ENCODE peak calls at places on chromosomes 4 and X, in six cellular contexts. T, B, J, C, W and E are unnamed samples. For H3K36me3, the result is how much of the 10 kb centered on the place peaks cover.

GRCh38 chrX:46929439-46930018 is 17.3 kb downstream of the JADE3 start:
- DNase-seq in T (no peak), B (no peak), J (no peak), C (no peak), W (no peak), E (peak)

GRCh38 chrX:826448-826847 is 195.9 kb downstream of the SHOX start:
- DNase-seq in T (no peak), B (no peak), J (no peak), C (no peak), W (no peak), E (no peak)

GRCh38 chrX:138847930-138848329 is 136.4 kb upstream of the FGF13 start:
- DNase-seq in T (no peak), B (no peak), J (no peak), C (no peak), W (no peak), E (no peak)

GRCh38 chr4:2843909-2844584 is 403 bp downstream of the ADD1 start:
- DNase-seq in T (peak), B (no peak), J (no peak), C (no peak), W (peak), E (peak)

GRCh38 chr4:4462970-4463369 is 76.1 kb downstream of the NSG1 start:
- DNase-seq in T (no peak), B (no peak), J (no peak), C (no peak), W (no peak), E (no peak)

GRCh38 chr4:3451956-3452355 is 10.2 kb downstream of the HGFAC start:
- DNase-seq in T (no peak), B (no peak), J (no peak), C (no peak), W (no peak), E (no peak)

GRCh38 chrX:132748909-132749308 is 209.5 kb downstream of the HS6ST2 start:
- DNase-seq in T (no peak), B (no peak), J (no peak), C (no peak), W (no peak), E (no peak)

GRCh38 chrX:28552322-28552721 is 34.9 kb upstream of the IL1RAPL1 start:
- DNase-seq in T (no peak), B (no peak), J (no peak), C (no peak), W (no peak), E (no peak)

GRCh38 chr4:76293705-76294274 is 12.7 kb upstream of the STBD1 start:
- DNase-seq in T (no peak), B (no peak), J (no peak), C (no peak), W (no peak), E (no peak)

GRCh38 chr4:89570931-89571330 is 263.3 kb upstream of the GPRIN3 start:
- DNase-seq in T (no peak), B (no peak), J (no peak), C (no peak), W (no peak), E (no peak)

GRCh38 chr4:78902313-78902712 is 36.9 kb downstream of the PAQR3 start:
- DNase-seq in T (no peak), B (no peak), J (no peak), C (no peak), W (no peak), E (no peak)

GRCh38 chr4:5370286-5370685 is 319.0 kb downstream of the STK32B start:
- DNase-seq in T (no peak), B (no peak), J (no peak), C (no peak), W (no peak), E (no peak)

GRCh38 chrX:115260330-115260729 is 26.4 kb upstream of the LRCH2 start:
- DNase-seq in T (no peak), B (no peak), J (no peak), C (no peak), W (no peak), E (no peak)

GRCh38 chr4:141565379-141566089 is 70.8 kb upstream of the IL15 start:
- DNase-seq in T (no peak), B (no peak), J (no peak), C (no peak), W (no peak), E (peak)

GRCh38 chr4:15498356-15498755 is 28.7 kb downstream of the CC2D2A start:
- DNase-seq in T (no peak), B (peak), J (no peak), C (no peak), W (no peak), E (no peak)

GRCh38 chr4:39484582-39485272 is 25.9 kb downstream of the LIAS start:
- DNase-seq in T (no peak), B (no peak), J (no peak), C (no peak), W (no peak), E (peak)

GRCh38 chr4:113840850-113841249 is 79.3 kb upstream of the CAMK2D start:
- DNase-seq in T (no peak), B (no peak), J (no peak), C (no peak), W (no peak), E (no peak)

GRCh38 chr4:7902826-7903225 is 36.8 kb downstream of the AFAP1 start:
- DNase-seq in T (no peak), B (no peak), J (no peak), C (no peak), W (no peak), E (no peak)

GRCh38 chrX:18698762-18699650 is 8.4 kb upstream of the PPEF1 start:
- DNase-seq in T (no peak), B (no peak), J (no peak), C (no peak), W (no peak), E (no peak)

GRCh38 chrX:7828594-7828993 is 14.4 kb upstream of the VCX start:
- DNase-seq in T (no peak), B (no peak), J (no peak), C (no peak), W (no peak), E (peak)

DNA sequence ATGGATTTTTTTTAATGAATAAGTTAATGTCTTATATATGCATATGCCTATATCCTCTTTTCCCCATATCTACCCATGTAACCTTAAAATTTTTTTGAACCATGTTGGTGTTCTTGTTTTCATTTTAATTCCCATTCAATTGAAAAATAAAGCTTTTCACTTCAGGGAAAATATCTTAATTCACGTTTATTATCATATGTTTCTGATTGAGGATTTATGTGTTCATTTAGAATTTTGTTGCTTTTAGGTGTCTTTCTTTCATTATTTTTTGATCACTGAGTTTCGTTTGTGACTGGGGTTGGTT is 29.1 kb downstream of the HADH start:
- DNase-seq in T (no peak), B (no peak), J (no peak), C (no peak), W (no peak), E (no peak)
- H3K36me3 ChIP-seq in T (half or more), B (under half), J (under half), C (under half), W (half or more), E (under half)

GRCh38 chrX:41167888-41168287 is 82.6 kb downstream of the USP9X start:
- DNase-seq in T (no peak), B (no peak), J (no peak), C (no peak), W (no peak), E (no peak)

GRCh38 chrX:41164469-41164868 is 79.2 kb downstream of the USP9X start:
- DNase-seq in T (no peak), B (no peak), J (no peak), C (no peak), W (no peak), E (no peak)
- H3K36me3 ChIP-seq in T (under half), B (under half), J (under half), C (under half), W (half or more), E (under half)

GRCh38 chr4:80017125-80017854 is 55.7 kb downstream of the ANTXR2 start:
- DNase-seq in T (no peak), B (no peak), J (no peak), C (peak), W (no peak), E (no peak)
- H3K36me3 ChIP-seq in T (under half), B (under half), J (under half), C (under half), W (half or more), E (under half)

DNA sequence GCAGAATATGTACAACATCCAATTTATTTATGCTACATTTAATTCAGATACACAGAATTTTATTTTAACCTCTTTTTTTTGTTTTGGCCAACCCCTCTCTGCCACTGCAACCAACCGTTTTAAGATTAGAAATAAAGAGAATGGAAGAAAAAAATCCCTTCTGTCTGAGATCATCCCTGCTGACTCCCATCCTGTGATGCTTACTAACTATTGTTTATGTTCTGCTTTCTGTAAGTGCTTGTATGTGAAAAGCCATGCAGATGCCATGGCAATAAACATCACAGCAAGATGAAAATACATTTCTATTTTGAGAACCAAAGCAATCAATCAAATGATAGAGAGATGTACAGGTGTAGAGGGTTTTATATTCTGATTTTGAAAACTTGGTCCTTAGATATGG is 70.1 kb downstream of the GABRB1 start:
- DNase-seq in T (no peak), B (no peak), J (no peak), C (no peak), W (no peak), E (no peak)
- H3K36me3 ChIP-seq in T (under half), B (under half), J (under half), C (under half), W (under half), E (under half)

GRCh38 chr4:151143162-151143561 is 43.7 kb downstream of the RPS3A start:
- DNase-seq in T (no peak), B (no peak), J (no peak), C (no peak), W (no peak), E (no peak)
- H3K36me3 ChIP-seq in T (half or more), B (under half), J (under half), C (under half), W (half or more), E (under half)

GRCh38 chrX:94560930-94561329 is 886.9 kb downstream of the FAM133A start:
- DNase-seq in T (no peak), B (no peak), J (no peak), C (no peak), W (no peak), E (no peak)
- H3K36me3 ChIP-seq in T (under half), B (under half), J (under half), C (under half), W (under half), E (under half)

DNA sequence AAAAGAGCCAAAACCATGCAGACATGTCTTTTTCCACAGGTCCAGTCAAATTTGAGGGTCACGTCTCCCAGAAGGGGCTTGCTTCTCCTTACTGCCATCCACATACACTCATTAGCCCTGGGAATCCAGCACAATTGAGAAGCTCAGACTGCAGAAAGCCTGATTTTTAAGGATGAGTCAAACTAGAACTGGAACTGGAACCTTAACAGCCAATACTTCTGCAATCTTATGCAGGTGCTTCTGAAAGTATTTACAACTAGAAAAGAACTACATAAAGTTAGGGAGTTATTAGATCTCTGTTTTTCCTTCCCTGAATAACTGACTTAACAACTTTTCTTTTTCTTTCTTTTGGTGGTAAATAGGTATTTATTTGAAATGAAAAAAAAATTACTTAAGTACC is 86.3 kb downstream of the CDS1 start:
- DNase-seq in T (no peak), B (no peak), J (no peak), C (no peak), W (no peak), E (no peak)
- H3K36me3 ChIP-seq in T (half or more), B (under half), J (under half), C (under half), W (half or more), E (under half)